ENCODE peak calls at places on chromosomes 12 and 14, in six cellular contexts. G is colonic mucosa, L is lung, C is coronary artery, U is A549, O is suprapubic skin. J is an unnamed sample.

GRCh38 chr14:100449225-100449987 is 126.3 kb downstream of the SLC25A47 start:
- DNase-seq in O (no peak), G (no peak), L (no peak), U (no peak), C (no peak), J (no peak)

GRCh38 chr14:24665440-24665991 is 31.5 kb upstream of the GZMB start:
- DNase-seq in C (no peak), U (no peak), L (no peak), G (no peak), O (no peak), J (no peak)

GRCh38 chr14:61475316-61475715 is 153.9 kb downstream of the PRKCH start:
- DNase-seq in C (no peak), O (no peak), G (no peak), U (peak; percentile 80), L (no peak), J (no peak)

GRCh38 chr14:99737451-99737951 is 53.4 kb downstream of the CYP46A1 start:
- DNase-seq in L (peak; percentile 67), O (no peak), C (no peak), G (peak; percentile 41), U (peak; percentile 64), J (no peak)

GRCh38 chr14:20855652-20856291 is 35.4 kb upstream of the RNASE3 start:
- DNase-seq in O (no peak), C (no peak), G (peak; percentile 66), U (peak; percentile 83), L (peak; percentile 70), J (peak; percentile 33)

GRCh38 chr14:99514552-99515300 is 33.5 kb downstream of the CCNK start:
- DNase-seq in C (peak; percentile 72), U (no peak), L (no peak), G (no peak), O (peak; percentile 60), J (no peak)

GRCh38 chr12:25130741-25131188 is 64.2 kb downstream of the DNAI7 start:
- DNase-seq in C (no peak), L (no peak), G (no peak), U (peak; percentile 44), O (no peak), J (no peak)

GRCh38 chr14:70600382-70601157 is at the start of gene MED6:
- DNase-seq in U (peak; percentile 94), L (peak; percentile 94), O (peak; percentile 95), G (peak; percentile 96), C (peak; percentile 87), J (peak; percentile 71)

GRCh38 chr14:52948836-52949235 is 2.0 kb downstream of the FERMT2 start:
- DNase-seq in G (no peak), L (no peak), U (no peak), C (no peak), O (no peak), J (no peak)

GRCh38 chr14:38553586-38553985 is 297.7 kb upstream of the CLEC14A start:
- DNase-seq in L (no peak), U (no peak), G (no peak), C (no peak), O (no peak), J (peak; percentile 17)

GRCh38 chr12:111413442-111414086 is 7.8 kb downstream of the SH2B3 start:
- DNase-seq in C (no peak), U (no peak), L (no peak), O (no peak), G (no peak), J (peak; percentile 56)

GRCh38 chr14:92596328-92596943 is 82.9 kb downstream of the RIN3 start:
- DNase-seq in L (no peak), G (no peak), C (no peak), U (no peak), O (no peak), J (no peak)

GRCh38 chr12:27013606-27014084 is 539 bp downstream of the TM7SF3 start:
- DNase-seq in G (peak; percentile 52), L (no peak), C (no peak), O (peak; percentile 76), U (peak; percentile 40), J (no peak)

GRCh38 chr12:85963322-85963721 is 89.2 kb downstream of the NTS start:
- DNase-seq in U (no peak), L (no peak), C (no peak), G (no peak), O (no peak), J (no peak)

GRCh38 chr14:45199246-45199645 is 53.8 kb downstream of the MIS18BP1 start:
- DNase-seq in G (no peak), C (no peak), L (no peak), U (no peak), O (no peak), J (no peak)

GRCh38 chr14:45204241-45204640 is 48.8 kb downstream of the MIS18BP1 start:
- DNase-seq in L (no peak), G (no peak), C (no peak), U (no peak), O (no peak), J (no peak)

GRCh38 chr14:45198551-45198950 is 54.5 kb downstream of the MIS18BP1 start:
- DNase-seq in G (no peak), O (no peak), C (no peak), U (no peak), L (no peak), J (no peak)

DNA sequence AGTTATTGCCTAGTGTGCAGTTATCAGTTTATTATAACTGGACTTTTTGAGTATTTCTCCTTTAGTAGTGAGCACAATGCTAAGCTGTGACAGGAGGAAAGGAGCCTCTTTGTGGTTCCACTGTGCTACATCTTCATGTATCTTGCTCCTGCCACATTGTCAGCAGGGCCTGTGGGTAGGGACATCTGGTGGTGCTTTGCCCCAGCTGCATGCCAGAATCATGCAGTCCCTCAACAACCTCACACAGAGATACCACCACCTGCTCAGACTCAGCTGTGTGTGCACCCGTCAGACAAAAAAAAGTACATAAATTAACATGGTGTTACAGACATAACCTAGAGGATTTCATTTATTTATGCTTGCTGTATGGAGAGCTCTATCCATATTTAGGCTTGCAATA is 51.1 kb downstream of the MIS18BP1 start:
- DNase-seq in G (no peak), C (no peak), L (no peak), O (no peak), U (peak; percentile 44), J (no peak)
- H3K4me3 ChIP-seq in G (no peak overlapping the region), C (no peak overlapping the region), L (no peak overlapping the region), O (no peak overlapping the region), U (no peak overlapping the region), J (no peak overlapping the region)

GRCh38 chr14:56150645-56151345 is 32.6 kb downstream of the PELI2 start:
- DNase-seq in L (no peak), U (peak; percentile 12), O (no peak), G (no peak), C (no peak), J (no peak)
- TF ChIP-seq CTCF in L (no peak), U (no peak), O (no peak), G (no peak), C (no peak), J (no peak)

GRCh38 chr12:14949631-14950030 is 11.3 kb upstream of the ERP27 start:
- DNase-seq in G (peak; percentile 21), O (no peak), L (no peak), C (no peak), U (no peak), J (no peak)

GRCh38 chr12:14950421-14950820 is 11.0 kb downstream of the ARHGDIB start:
- DNase-seq in U (no peak), O (no peak), G (no peak), L (no peak), C (no peak), J (no peak)

GRCh38 chr12:14952295-14952995 is 9.0 kb downstream of the ARHGDIB start:
- DNase-seq in U (peak; percentile 87), L (no peak), C (no peak), O (no peak), G (peak; percentile 30), J (peak; percentile 82)

GRCh38 chr12:14948672-14949071 is 10.3 kb upstream of the ERP27 start:
- DNase-seq in C (no peak), G (peak; percentile 45), U (peak; percentile 44), O (no peak), L (peak; percentile 41), J (peak; percentile 70)

DNA sequence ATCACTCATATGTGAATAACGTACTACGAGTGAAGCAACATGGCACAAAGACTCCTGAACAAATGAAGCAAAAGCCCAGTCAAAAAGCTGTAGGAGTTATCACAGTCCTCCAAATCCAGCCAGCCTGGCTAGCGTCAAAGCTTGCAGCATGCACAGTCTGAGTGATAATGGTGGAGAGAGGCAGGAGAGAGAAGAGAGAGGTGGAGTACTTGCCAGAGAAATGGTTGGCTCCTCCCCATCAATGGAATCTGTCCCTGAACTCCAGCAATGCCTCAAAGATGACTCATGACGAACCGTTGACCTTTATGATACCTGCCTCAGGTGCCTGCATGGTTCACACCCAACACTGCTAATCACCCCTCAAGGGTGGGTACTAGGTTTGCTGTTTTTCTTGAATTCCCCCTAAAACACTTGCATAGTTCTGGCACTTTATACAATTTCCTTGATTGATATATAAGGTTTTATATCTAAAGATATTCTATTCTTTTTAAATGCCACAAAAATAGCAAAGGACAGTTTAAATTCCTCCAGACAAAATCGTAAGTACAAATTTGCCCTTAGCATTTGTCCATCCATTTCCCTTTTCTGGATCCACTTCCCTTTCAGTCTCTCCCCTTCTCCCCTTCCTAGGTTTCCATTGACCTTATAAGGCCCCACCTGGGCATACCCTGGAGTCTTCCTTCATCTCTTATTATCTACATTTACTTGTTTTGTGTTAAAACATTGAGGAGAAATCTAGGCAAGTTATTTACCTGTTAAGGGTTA is 10.2 kb downstream of the ARHGDIB start:
- DNase-seq in U (no peak), O (no peak), L (no peak), G (peak; percentile 66), C (no peak), J (no peak)
- H3K4me3 ChIP-seq in U (no peak overlapping the region), O (no peak overlapping the region), L (no peak overlapping the region), G (no peak overlapping the region), C (no peak overlapping the region), J (no peak overlapping the region)

DNA sequence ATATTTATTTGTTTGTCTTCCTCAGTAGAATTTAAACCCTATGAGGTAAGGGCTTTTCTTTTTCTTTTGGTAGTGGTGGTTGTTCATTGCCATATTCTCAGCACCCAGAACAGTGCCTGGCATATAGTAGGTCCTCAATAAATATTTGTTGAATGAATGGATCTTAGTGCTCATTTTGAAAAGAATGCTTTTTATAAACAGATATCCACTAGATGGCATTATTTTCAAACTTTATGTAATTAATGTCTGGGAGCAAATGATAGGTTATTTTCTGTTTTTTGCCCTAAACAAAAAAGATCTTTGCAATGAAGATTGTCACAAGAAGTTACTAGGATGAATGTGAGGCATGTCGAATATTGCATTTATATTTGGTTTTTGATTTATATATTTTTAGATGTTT is 64.1 kb downstream of the RAD51B start:
- DNase-seq in O (no peak), C (no peak), U (peak; percentile 18), G (no peak), L (no peak), J (no peak)
- TF ChIP-seq CTCF in O (no peak), C (peak; percentile 10), U (peak; percentile 65), G (no peak), L (no peak), J (no peak)

J was measured in HFF-Myc.